ENCODE peak calls at places on chromosomes 4 and X, in nine cellular contexts. M, H, Z, Q, T, R, O, P and I are unnamed samples.

GRCh38 chrX:17595456-17596035 is 141.7 kb upstream of the SCML1 start:
- DNase-seq in O (peak; percentile 73), Q (no peak), Z (peak; percentile 62), M (peak; percentile 64), T (no peak), R (peak; percentile 54), H (no peak), P (no peak), I (no peak)

GRCh38 chr4:182859730-182860129 is 57.5 kb downstream of the DCTD start:
- DNase-seq in H (no peak), O (no peak), Q (no peak), M (no peak), P (no peak), T (no peak), R (no peak), Z (no peak), I (no peak)

GRCh38 chr4:180840142-180840541 is 1403.1 kb upstream of the TENM3 start:
- DNase-seq in T (no peak), M (no peak), P (no peak), Q (no peak), H (no peak), O (no peak), R (no peak), Z (no peak), I (no peak)

GRCh38 chr4:25155957-25156356 is 4.3 kb downstream of the SEPSECS start:
- DNase-seq in H (no peak), T (no peak), O (peak; percentile 15), M (no peak), P (no peak), Q (no peak), Z (no peak), R (no peak), I (no peak)

GRCh38 chr4:24643774-24644520 is 59.6 kb upstream of the DHX15 start:
- DNase-seq in H (no peak), O (peak; percentile 13), Q (no peak), P (no peak), R (no peak), M (peak; percentile 36), Z (no peak), T (no peak), I (no peak)

GRCh38 chr4:94621491-94622080 is 136.2 kb upstream of the BMPR1B start:
- DNase-seq in T (peak; percentile 42), R (no peak), O (peak; percentile 62), Z (peak; percentile 61), P (no peak), M (peak; percentile 39), Q (no peak), H (peak; percentile 38), I (no peak)

GRCh38 chr4:94833394-94833793 is 75.6 kb downstream of the BMPR1B start:
- DNase-seq in Q (no peak), H (no peak), Z (peak; percentile 11), O (no peak), P (no peak), M (no peak), T (no peak), R (no peak), I (no peak)

GRCh38 chr4:158630893-158631292 is 40.8 kb downstream of the C4orf46 start:
- DNase-seq in T (no peak), M (peak; percentile 59), H (no peak), R (no peak), P (no peak), Z (peak; percentile 59), Q (no peak), O (peak; percentile 54), I (no peak)

GRCh38 chr4:47383829-47384427 is 79.6 kb downstream of the COMMD8 start:
- DNase-seq in Q (peak; percentile 14), M (peak; percentile 44), H (peak; percentile 10), R (no peak), P (no peak), T (peak; percentile 9), Z (peak; percentile 64), O (peak; percentile 66), I (no peak)

GRCh38 chrX:10769696-10770619 is 149.6 kb upstream of the MID1 start:
- DNase-seq in M (peak; percentile 34), H (no peak), O (peak; percentile 57), Q (no peak), T (no peak), R (no peak), Z (peak; percentile 61), P (no peak), I (peak; percentile 0)

GRCh38 chr4:125112536-125112935 is 202.2 kb upstream of the FAT4 start:
- DNase-seq in R (no peak), P (no peak), Z (no peak), Q (no peak), T (no peak), O (no peak), M (no peak), H (no peak), I (no peak)

GRCh38 chr4:140090215-140090731 is 63.7 kb downstream of the MAML3 start:
- DNase-seq in T (no peak), O (peak; percentile 30), R (peak; percentile 88), M (peak; percentile 65), Q (no peak), Z (peak; percentile 35), P (no peak), H (no peak), I (no peak)

GRCh38 chr4:53432528-53433424 is 55.3 kb downstream of the FIP1L1 start:
- DNase-seq in R (no peak), T (no peak), M (no peak), P (no peak), O (no peak), H (no peak), Z (no peak), Q (no peak), I (no peak)

GRCh38 chrX:24266996-24267395 is 46.9 kb downstream of the SUPT20HL2 start:
- DNase-seq in T (no peak), M (peak; percentile 18), Q (no peak), P (no peak), H (no peak), O (peak; percentile 69), Z (peak; percentile 44), R (no peak), I (no peak)

GRCh38 chr4:15855804-15856475 is 77.8 kb downstream of the CD38 start:
- DNase-seq in R (no peak), Q (no peak), O (no peak), Z (no peak), T (no peak), H (no peak), P (no peak), M (no peak), I (no peak)

GRCh38 chrX:38961936-38962335 is 160.7 kb downstream of the MID1IP1 start:
- DNase-seq in Z (no peak), Q (no peak), H (no peak), O (no peak), P (no peak), R (no peak), M (no peak), T (no peak), I (no peak)

GRCh38 chr4:171880136-171880535 is 66.9 kb downstream of the GALNTL6 start:
- DNase-seq in P (no peak), R (peak; percentile 92), M (peak; percentile 88), T (no peak), H (peak; percentile 33), Z (peak; percentile 0), Q (no peak), O (peak; percentile 28), I (no peak)

GRCh38 chr4:31995943-31996901 is 1276.1 kb downstream of the PCDH7 start:
- DNase-seq in R (no peak), H (no peak), T (no peak), Z (no peak), Q (no peak), P (no peak), O (no peak), M (no peak), I (no peak)

GRCh38 chrX:41734530-41734929 is 10.5 kb downstream of the GPR82 start:
- DNase-seq in T (no peak), P (no peak), O (peak; percentile 36), Z (peak; percentile 20), Q (no peak), M (peak; percentile 10), H (peak; percentile 2), R (no peak), I (no peak)

GRCh38 chr4:147334478-147334877 is 146.4 kb upstream of the EDNRA start:
- DNase-seq in M (peak; percentile 27), T (no peak), P (no peak), Z (peak; percentile 86), H (no peak), O (peak; percentile 20), Q (no peak), R (no peak), I (no peak)

GRCh38 chrX:116285506-116285905 is 115.0 kb downstream of the AGTR2 start:
- DNase-seq in Q (no peak), M (peak; percentile 3), P (no peak), H (no peak), T (no peak), R (no peak), Z (no peak), O (peak; percentile 15), I (no peak)

GRCh38 chrX:152137771-152138387 is 498 bp downstream of the MAGEA10 start:
- DNase-seq in M (no peak), R (no peak), P (no peak), T (no peak), Z (no peak), Q (no peak), O (no peak), H (no peak), I (no peak)

GRCh38 chrX:31268359-31268758 is 196.5 kb upstream of the FTHL17 start:
- DNase-seq in Q (no peak), M (no peak), H (no peak), O (no peak), R (no peak), Z (peak; percentile 16), P (no peak), T (no peak), I (no peak)

GRCh38 chr4:73704314-73705055 is 35.9 kb upstream of the CXCL8 start:
- DNase-seq in P (no peak), T (no peak), H (peak; percentile 82), Z (peak; percentile 100), O (peak; percentile 100), Q (no peak), R (peak; percentile 98), M (peak; percentile 98), I (no peak)

GRCh38 chr4:13844740-13845139 is 217.2 kb upstream of the BOD1L1 start:
- DNase-seq in O (no peak), Z (no peak), M (no peak), P (no peak), Q (no peak), T (no peak), H (no peak), R (no peak), I (no peak)

GRCh38 chr4:25861951-25862410 is 807 bp downstream of the SEL1L3 start:
- DNase-seq in R (no peak), Q (peak; percentile 36), H (no peak), Z (peak; percentile 40), O (peak; percentile 70), M (peak; percentile 41), P (peak; percentile 24), T (no peak), I (no peak)

GRCh38 chr4:142416121-142416520 is 430.0 kb downstream of the INPP4B start:
- DNase-seq in T (no peak), P (no peak), R (no peak), Q (no peak), Z (peak; percentile 72), M (peak; percentile 42), H (no peak), O (peak; percentile 55), I (no peak)

GRCh38 chrX:2325076-2325784 is 175.5 kb downstream of the DHRSX start:
- DNase-seq in H (no peak), O (no peak), T (no peak), M (no peak), Q (peak; percentile 57), P (no peak), R (peak; percentile 54), Z (peak; percentile 84), I (no peak)

GRCh38 chr4:682490-683172 is 6.3 kb downstream of the SLC49A3 start:
- DNase-seq in R (no peak), O (no peak), Z (no peak), Q (no peak), T (no peak), P (no peak), M (no peak), H (no peak), I (no peak)

GRCh38 chr4:79250887-79251286 is 75.0 kb downstream of the NAA11 start:
- DNase-seq in P (no peak), M (no peak), R (no peak), Q (no peak), H (no peak), O (no peak), T (no peak), Z (no peak), I (no peak)

GRCh38 chr4:42277291-42277690 is 120.0 kb upstream of the SHISA3 start:
- DNase-seq in R (no peak), H (no peak), Z (no peak), T (no peak), O (no peak), Q (no peak), M (no peak), P (no peak), I (no peak)